ENCODE peak calls at places on chromosomes 4 and X, in five cellular contexts. I is fibroblast of pulmonary artery, K is WERI-Rb-1, E is HFFc6, T is B cell. Y is an unnamed sample.

GRCh38 chrX:70769659-70770232 is 138.8 kb downstream of the TEX11 start:
- DNase-seq in I (peak), E (peak), K (no peak), T (peak), Y (no peak)

GRCh38 chr4:56995525-56995924 is 16.8 kb downstream of the POLR2B start:
- DNase-seq in T (no peak), I (peak), K (no peak), E (peak), Y (no peak)

GRCh38 chr4:8324640-8325239 is 55.2 kb downstream of the HTRA3 start:
- DNase-seq in T (no peak), K (peak), I (no peak), E (peak), Y (no peak)

GRCh38 chr4:155796031-155796430 is 37.2 kb downstream of the GUCY1B1 start:
- DNase-seq in E (peak), T (no peak), K (peak), I (peak), Y (no peak)

GRCh38 chr4:137422666-137423065 is 109.6 kb downstream of the PCDH18 start:
- DNase-seq in K (no peak), I (no peak), T (no peak), E (no peak), Y (no peak)

GRCh38 chr4:86508436-86508835 is 85.7 kb upstream of the PTPN13 start:
- DNase-seq in I (no peak), E (peak), K (no peak), T (no peak), Y (no peak)

GRCh38 chr4:152385551-152385950 is 150.3 kb downstream of the FBXW7 start:
- DNase-seq in E (peak), T (no peak), I (peak), K (no peak), Y (no peak)

GRCh38 chr4:27357283-27357682 is 496.6 kb downstream of the STIM2 start:
- DNase-seq in T (no peak), K (no peak), I (peak), E (no peak), Y (no peak)

GRCh38 chrX:25427873-25428555 is 412.2 kb upstream of the ARX start:
- DNase-seq in T (no peak), I (no peak), E (no peak), K (peak), Y (peak)

GRCh38 chrX:111511477-111511876 is at the start of gene SERTM2:
- DNase-seq in I (peak), T (peak), E (no peak), K (peak), Y (no peak)

GRCh38 chr4:53507671-53508286 is 83.5 kb downstream of the LNX1 start:
- DNase-seq in I (peak), K (no peak), T (no peak), E (no peak), Y (peak)

GRCh38 chrX:130343411-130343810 is 3.7 kb downstream of the SLC25A14 start:
- DNase-seq in E (no peak), K (no peak), T (no peak), I (peak), Y (no peak)

GRCh38 chr4:3514806-3515421 is 17.3 kb downstream of the LRPAP1 start:
- DNase-seq in K (peak), T (no peak), I (no peak), E (no peak), Y (no peak)
- TF ChIP-seq CTCF in K (peak), T (peak), I (peak), E (peak), Y (no peak)

DNA sequence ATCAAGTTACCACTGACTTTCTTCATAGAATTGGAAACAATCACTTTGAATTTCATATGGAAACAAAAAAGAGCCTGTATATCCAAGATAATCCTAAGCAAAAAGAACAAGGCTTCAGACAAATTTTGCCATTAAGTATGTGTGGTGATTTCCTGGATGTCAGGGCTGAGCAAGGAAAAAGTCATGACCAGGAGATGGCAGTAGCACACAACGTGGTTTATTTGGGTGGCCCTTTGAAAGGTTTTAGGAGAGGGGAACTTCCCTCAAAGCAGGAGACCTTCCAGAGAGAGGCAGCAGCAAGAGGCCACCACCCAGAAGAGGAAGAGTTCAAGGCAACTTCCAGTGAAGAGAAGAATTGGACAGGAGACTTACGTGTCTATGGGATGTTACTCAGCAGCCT is 18.1 kb upstream of the ZXDB start:
- DNase-seq in T (peak), I (peak), K (no peak), E (no peak), Y (peak)
- TF ChIP-seq CTCF in T (peak), I (peak), K (peak), E (peak), Y (peak)

GRCh38 chr4:108637856-108638255 is 12.5 kb upstream of the OSTC start:
- DNase-seq in I (peak), T (no peak), K (no peak), E (no peak), Y (no peak)
- TF ChIP-seq CTCF in I (peak), T (no peak), K (no peak), E (peak), Y (no peak)

GRCh38 chr4:176377705-176378302 is 58.0 kb downstream of the SPCS3 start:
- DNase-seq in T (no peak), K (no peak), E (peak), I (peak), Y (no peak)
- TF ChIP-seq CTCF in T (peak), K (peak), E (peak), I (peak), Y (no peak)

GRCh38 chrX:109393859-109394258 is 88.0 kb downstream of the GUCY2F start:
- DNase-seq in I (peak), T (no peak), K (no peak), E (no peak), Y (no peak)
- TF ChIP-seq CTCF in I (no peak), T (no peak), K (no peak), E (no peak), Y (no peak)